ENCODE peak calls at places on chromosome 1, in five cellular contexts. O is AG04450, Z is BE2C, U is IMR-90, I is AG04449. V is an unnamed sample.
A peak's percentile ranks its signal among the peaks of the same experiment; 100 is the strongest.

GRCh38 chr1:186511761-186512637 is 51.1 kb upstream of the PDC start:
- DNase-seq in Z (no peak), O (no peak), U (peak; percentile 48), I (no peak), V (peak; percentile 5)

GRCh38 chr1:167663002-167663772 is 33.2 kb downstream of the RCSD1 start:
- DNase-seq in I (no peak), U (peak; percentile 47), O (no peak), Z (no peak), V (peak; percentile 77)

GRCh38 chr1:93080424-93080823 is 1.3 kb downstream of the MTF2 start:
- DNase-seq in U (peak; percentile 83), Z (no peak), I (peak; percentile 23), O (peak; percentile 26), V (peak; percentile 72)

GRCh38 chr1:172948457-172948856 is 102.3 kb downstream of the TNFSF18 start:
- DNase-seq in Z (no peak), U (peak; percentile 96), O (no peak), I (no peak), V (peak; percentile 64)

GRCh38 chr1:231924183-231924582 is 297.6 kb downstream of the DISC1 start:
- DNase-seq in Z (no peak), U (no peak), O (no peak), I (no peak), V (no peak)

GRCh38 chr1:205913451-205914204 is 29.6 kb downstream of the SLC26A9 start:
- DNase-seq in U (no peak), Z (no peak), O (no peak), I (no peak), V (no peak)

GRCh38 chr1:155893389-155894142 is 17.6 kb downstream of the RIT1 start:
- DNase-seq in I (no peak), Z (no peak), O (peak; percentile 49), U (peak; percentile 91), V (peak; percentile 83)

GRCh38 chr1:99481391-99481996 is 164.4 kb upstream of the PALMD start:
- DNase-seq in O (no peak), Z (peak; percentile 80), I (no peak), U (peak; percentile 68), V (peak; percentile 72)

GRCh38 chr1:30743584-30744059 is 14.0 kb downstream of the LAPTM5 start:
- DNase-seq in I (no peak), U (no peak), Z (no peak), O (no peak), V (no peak)

GRCh38 chr1:113887776-113888175 is 395 bp upstream of the BCL2L15 start:
- DNase-seq in O (no peak), I (no peak), Z (no peak), U (no peak), V (no peak)

DNA sequence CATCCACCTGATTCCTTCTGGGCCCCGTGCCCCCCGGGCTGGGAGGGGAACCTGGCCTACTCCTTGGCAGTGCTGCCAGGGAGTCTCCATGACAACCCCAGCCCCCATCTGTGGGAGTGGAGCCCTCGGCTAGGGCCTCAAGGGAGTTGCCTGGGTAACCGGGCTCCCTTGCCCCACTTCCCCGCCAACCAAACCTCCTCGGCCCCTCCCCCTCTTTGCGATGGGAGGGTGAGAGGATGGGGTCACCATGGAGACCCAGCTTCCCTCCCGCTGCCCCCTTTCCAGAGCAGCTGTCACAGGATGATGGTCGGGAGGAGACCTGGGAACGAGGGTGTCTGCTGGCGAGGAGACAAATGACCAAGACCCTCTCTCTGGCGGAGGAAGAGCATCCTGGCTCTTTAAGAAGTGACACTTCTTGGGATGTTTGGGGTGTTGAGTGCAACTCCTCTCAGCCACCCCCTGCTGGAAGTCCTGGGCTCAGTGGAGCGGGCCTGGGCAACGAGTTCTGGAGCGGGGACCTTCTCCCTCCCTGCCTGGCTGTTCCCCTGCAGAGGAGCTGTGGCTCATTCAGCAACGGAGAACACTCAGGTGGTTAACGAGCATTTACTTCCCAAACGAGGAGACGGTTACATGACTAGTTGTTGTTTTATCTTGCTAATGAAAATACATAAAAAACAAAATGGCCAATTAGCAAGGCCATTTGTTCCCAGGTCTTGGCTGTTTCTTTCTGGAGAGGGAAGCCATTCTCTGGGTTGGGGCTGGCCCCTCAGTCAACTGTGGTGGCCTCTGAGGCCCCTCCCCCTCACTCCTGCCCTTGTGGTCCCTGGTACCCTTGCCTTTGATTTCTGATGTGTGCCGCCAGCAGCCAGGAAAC is 82.8 kb downstream of the UBIAD1 start:
- DNase-seq in U (no peak), O (no peak), I (no peak), Z (peak; percentile 19), V (no peak)
- H3K4me3 ChIP-seq in U (no peak overlapping the region), O (no peak overlapping the region), I (no peak overlapping the region), Z (no peak overlapping the region), V (no peak overlapping the region)

GRCh38 chr1:209593747-209594146 is 10.2 kb downstream of the CAMK1G start:
- DNase-seq in Z (no peak), O (no peak), I (no peak), U (no peak), V (no peak)

GRCh38 chr1:209589863-209590262 is 6.3 kb downstream of the CAMK1G start:
- DNase-seq in U (no peak), I (no peak), O (no peak), Z (no peak), V (no peak)

GRCh38 chr1:209589440-209589839 is 5.9 kb downstream of the CAMK1G start:
- DNase-seq in I (no peak), Z (no peak), U (peak; percentile 39), O (no peak), V (peak; percentile 25)

GRCh38 chr1:209587778-209588177 is 4.3 kb downstream of the CAMK1G start:
- DNase-seq in I (no peak), U (no peak), O (no peak), Z (no peak), V (peak; percentile 86)

DNA sequence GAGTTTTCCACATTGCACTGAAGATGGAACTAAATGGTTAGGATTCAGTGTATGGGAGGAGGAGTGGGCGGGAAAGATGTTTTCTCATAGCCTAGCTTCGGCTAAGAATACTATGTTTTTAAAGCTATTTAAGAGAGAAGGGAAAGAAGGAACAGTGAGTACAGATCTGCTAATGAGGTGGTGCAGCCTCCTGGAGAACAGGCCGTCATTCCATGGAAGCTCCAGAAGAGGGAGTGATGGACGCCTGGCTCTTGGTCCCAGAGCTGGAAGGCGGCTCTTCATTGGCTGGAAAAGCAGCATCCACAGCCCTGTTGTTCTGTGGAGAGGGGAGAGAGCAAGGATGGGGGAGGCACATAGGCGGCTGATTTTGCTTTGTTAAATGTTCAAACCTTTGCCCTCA is 6.9 kb downstream of the CAMK1G start:
- DNase-seq in O (no peak), Z (peak; percentile 63), U (no peak), I (no peak), V (peak; percentile 29)
- TF ChIP-seq CTCF in O (peak; percentile 46), Z (peak; percentile 54), U (peak; percentile 35), I (peak; percentile 23), V (peak; percentile 56)

DNA sequence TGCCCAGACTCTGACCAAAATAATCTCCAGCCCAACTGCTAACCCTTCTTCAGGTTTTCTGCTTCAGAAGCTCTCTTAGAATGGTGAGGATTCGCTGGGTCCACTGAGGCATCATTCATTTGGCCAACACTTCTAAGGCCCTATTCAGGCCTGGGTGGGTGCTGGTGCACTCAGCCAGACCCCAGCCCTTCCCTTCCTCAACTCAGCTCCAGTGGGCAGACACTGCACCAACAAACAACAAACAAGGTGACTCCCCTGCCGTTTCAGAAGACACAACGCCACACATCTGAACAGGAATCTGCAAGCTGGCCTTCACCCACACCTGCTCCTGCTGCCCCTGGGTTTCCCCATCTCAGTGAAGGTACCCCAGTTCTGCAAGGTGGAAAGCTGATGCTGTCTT is 6.0 kb downstream of the HEYL start:
- DNase-seq in Z (no peak), O (no peak), I (no peak), U (no peak), V (no peak)
- H3K4me3 ChIP-seq in Z (no peak overlapping the region), O (no peak overlapping the region), I (no peak overlapping the region), U (no peak overlapping the region), V (no peak overlapping the region)

DNA sequence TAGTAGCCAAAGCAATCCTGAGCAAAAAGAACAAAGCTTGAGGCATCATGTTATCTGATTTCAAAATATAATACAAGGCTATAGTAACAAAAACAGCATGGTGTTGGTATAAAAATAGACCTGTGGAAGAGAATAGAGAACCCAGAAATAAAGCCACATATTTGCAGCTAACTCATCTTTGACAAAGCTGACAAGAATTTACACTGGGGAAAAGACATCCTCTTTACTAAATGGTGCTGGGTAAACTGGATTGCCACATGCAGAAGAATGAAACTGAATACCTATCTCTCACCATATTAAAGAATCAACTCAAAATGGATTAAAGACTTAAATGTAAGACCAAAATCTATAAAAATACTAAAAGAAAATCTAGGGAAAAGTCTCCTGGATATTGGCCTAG is 59.5 kb upstream of the CD55 start:
- DNase-seq in Z (no peak), O (no peak), U (no peak), I (no peak), V (no peak)
- TF ChIP-seq CTCF in Z (no peak), O (no peak), U (no peak), I (no peak), V (no peak)

GRCh38 chr1:40958210-40958609 is 21.3 kb upstream of the CTPS1 start:
- DNase-seq in Z (no peak), U (no peak), O (no peak), I (no peak), V (no peak)
- H3K4me3 ChIP-seq in Z (no peak overlapping the region), U (no peak overlapping the region), O (no peak overlapping the region), I (no peak overlapping the region), V (no peak overlapping the region)

GRCh38 chr1:109397451-109398342 is at the start of gene SORT1:
- DNase-seq in I (no peak), O (peak; percentile 78), U (peak; percentile 83), Z (peak; percentile 97), V (peak; percentile 89)
- TF ChIP-seq CTCF in I (no peak), O (no peak), U (no peak), Z (no peak), V (no peak)

DNA sequence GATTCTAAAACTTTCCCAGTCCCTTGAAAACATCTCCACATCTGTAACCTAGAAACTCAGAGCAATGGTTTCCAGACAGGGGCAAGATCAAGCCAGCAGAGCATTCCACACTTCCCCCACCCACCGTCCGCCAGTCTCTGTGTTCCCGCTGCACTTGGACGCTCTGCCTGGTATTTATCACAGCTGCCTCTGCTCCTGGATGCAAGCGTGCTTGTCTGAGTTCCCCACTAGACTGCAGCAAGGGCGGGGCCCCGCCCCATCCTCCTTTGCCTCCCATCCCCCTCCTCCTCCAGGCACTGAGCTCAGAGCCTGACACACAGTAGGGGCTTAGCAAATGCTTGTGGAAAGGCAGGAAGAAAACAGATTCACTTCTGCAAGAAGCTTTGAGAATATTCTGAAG is 111.4 kb upstream of the ZC3H12A start:
- DNase-seq in I (no peak), Z (peak; percentile 52), O (no peak), U (no peak), V (no peak)
- H3K4me3 ChIP-seq in I (no peak overlapping the region), Z (no peak overlapping the region), O (no peak overlapping the region), U (no peak overlapping the region), V (no peak overlapping the region)

V was measured in fibroblast of villous mesenchyme.